ENCODE peak calls at places on chromosome 3, in five cellular contexts. E, C, F, R and Z are unnamed samples.

GRCh38 chr3:188061133-188061532 is 92.8 kb upstream of the LPP start:
- DNase-seq in E (peak), C (peak), R (no peak), F (peak), Z (peak)

GRCh38 chr3:43776101-43776500 is 85.4 kb downstream of the ABHD5 start:
- DNase-seq in E (no peak), R (no peak), F (no peak), C (no peak), Z (no peak)

GRCh38 chr3:197001972-197002700 is 27.5 kb downstream of the MELTF start:
- DNase-seq in C (no peak), R (peak), E (no peak), F (peak), Z (no peak)

GRCh38 chr3:171753665-171754408 is 56.4 kb downstream of the PLD1 start:
- DNase-seq in C (no peak), E (no peak), R (no peak), F (peak), Z (no peak)

GRCh38 chr3:67000006-67000405 is 1.9 kb downstream of the KBTBD8 start:
- DNase-seq in R (no peak), F (peak), E (peak), C (no peak), Z (no peak)

GRCh38 chr3:129888739-129889138 is 4.8 kb downstream of the TMCC1 start:
- DNase-seq in C (peak), F (peak), E (peak), R (no peak), Z (no peak)

GRCh38 chr3:195450731-195451229 is 8.0 kb upstream of the ACAP2 start:
- DNase-seq in F (peak), E (no peak), C (no peak), R (no peak), Z (no peak)

GRCh38 chr3:21017115-21017852 is 733.7 kb downstream of the ZNF385D start:
- DNase-seq in F (peak), C (no peak), R (peak), E (peak), Z (no peak)

GRCh38 chr3:68876112-68876713 is 56.1 kb downstream of the TAFA4 start:
- DNase-seq in E (peak), F (peak), C (peak), R (peak), Z (peak)

GRCh38 chr3:20396335-20396734 is 210.3 kb upstream of the SGO1 start:
- DNase-seq in F (no peak), E (no peak), C (no peak), R (no peak), Z (no peak)

GRCh38 chr3:188664795-188665194 is 507.0 kb upstream of the TPRG1 start:
- DNase-seq in C (peak), F (peak), E (peak), R (peak), Z (no peak)

GRCh38 chr3:3281024-3281423 is 101.5 kb upstream of the CRBN start:
- DNase-seq in R (no peak), F (no peak), C (no peak), E (no peak), Z (no peak)

GRCh38 chr3:41907330-41908073 is 54.4 kb downstream of the ULK4 start:
- DNase-seq in F (peak), C (peak), E (peak), R (no peak), Z (no peak)

GRCh38 chr3:71881732-71882131 is 96.8 kb upstream of the PROK2 start:
- DNase-seq in F (no peak), C (no peak), R (no peak), E (no peak), Z (no peak)

GRCh38 chr3:13391308-13391707 is 28.8 kb downstream of the NUP210 start:
- DNase-seq in E (no peak), R (no peak), C (no peak), F (no peak), Z (peak)

GRCh38 chr3:111069974-111070751 is 1.5 kb upstream of the NECTIN3 start:
- DNase-seq in R (peak), F (peak), C (no peak), E (no peak), Z (no peak)

GRCh38 chr3:32082727-32083126 is 23.7 kb upstream of the GPD1L start:
- DNase-seq in E (peak), C (no peak), F (peak), R (no peak), Z (no peak)

GRCh38 chr3:15979490-15979889 is 181.7 kb upstream of the ANKRD28 start:
- DNase-seq in F (no peak), C (no peak), R (no peak), E (peak), Z (no peak)

GRCh38 chr3:143090486-143090885 is 29.1 kb upstream of the CHST2 start:
- DNase-seq in C (no peak), R (peak), F (no peak), E (no peak), Z (no peak)

GRCh38 chr3:114464548-114464947 is 170.7 kb downstream of the TIGIT start:
- DNase-seq in C (no peak), R (peak), E (no peak), F (no peak), Z (no peak)

GRCh38 chr3:12904951-12905315 is 63.6 kb upstream of the RPL32 start:
- DNase-seq in F (no peak), R (no peak), E (no peak), C (no peak), Z (no peak)

GRCh38 chr3:58597770-58598310 is 20.6 kb upstream of the FAM107A start:
- DNase-seq in R (no peak), C (no peak), E (no peak), F (no peak), Z (no peak)

GRCh38 chr3:168116279-168116678 is 20.6 kb upstream of the GOLIM4 start:
- DNase-seq in F (peak), R (no peak), C (no peak), E (no peak), Z (no peak)

GRCh38 chr3:134406331-134407246 is 32.3 kb upstream of the AMOTL2 start:
- DNase-seq in E (no peak), R (peak), C (peak), F (peak), Z (no peak)

GRCh38 chr3:41688595-41689380 is 273.1 kb downstream of the ULK4 start:
- DNase-seq in R (no peak), C (no peak), F (peak), E (peak), Z (no peak)

GRCh38 chr3:48558446-48559134 is 2.0 kb upstream of the PFKFB4 start:
- DNase-seq in E (no peak), F (no peak), C (no peak), R (no peak), Z (no peak)

GRCh38 chr3:73727854-73728253 is 103.1 kb upstream of the PDZRN3 start:
- DNase-seq in R (no peak), C (no peak), E (no peak), F (no peak), Z (no peak)

GRCh38 chr3:85342915-85343314 is 384.1 kb downstream of the CADM2 start:
- DNase-seq in F (no peak), E (peak), R (peak), C (no peak), Z (no peak)

GRCh38 chr3:64530434-64531049 is 157.3 kb downstream of the ADAMTS9 start:
- DNase-seq in E (peak), R (peak), F (peak), C (peak), Z (no peak)

GRCh38 chr3:48428863-48429415 is 947 bp downstream of the PLXNB1 start:
- DNase-seq in E (peak), C (peak), R (peak), F (peak), Z (no peak)

GRCh38 chr3:114558271-114558670 is 264.4 kb downstream of the TIGIT start:
- DNase-seq in F (peak), E (no peak), R (no peak), C (no peak), Z (no peak)

GRCh38 chr3:37935290-37935668 is 55.3 kb upstream of the VILL start:
- DNase-seq in C (peak), E (no peak), R (no peak), F (peak), Z (no peak)

GRCh38 chr3:37938011-37938410 is 52.6 kb upstream of the VILL start:
- DNase-seq in C (no peak), R (no peak), E (no peak), F (no peak), Z (no peak)

GRCh38 chr3:37937156-37937555 is 53.4 kb upstream of the VILL start:
- DNase-seq in C (no peak), R (no peak), E (no peak), F (no peak), Z (no peak)

GRCh38 chr3:37934631-37935289 is 55.8 kb upstream of the VILL start:
- DNase-seq in F (peak), R (no peak), E (no peak), C (no peak), Z (no peak)

GRCh38 chr3:37935756-37936666 is 54.6 kb upstream of the VILL start:
- DNase-seq in F (peak), C (peak), R (peak), E (peak), Z (no peak)
- H3K27ac ChIP-seq in F (peak), C (peak), R (no peak), E (peak), Z (no peak)

GRCh38 chr3:46361408-46362283 is 7.7 kb downstream of the CCR2 start:
- DNase-seq in F (no peak), R (no peak), C (no peak), E (peak), Z (no peak)
- H3K27ac ChIP-seq in F (no peak), R (no peak), C (no peak), E (no peak), Z (no peak)

GRCh38 chr3:180294282-180295027 is 257.7 kb upstream of the PEX5L start:
- DNase-seq in R (no peak), E (no peak), C (no peak), F (no peak), Z (no peak)
- H3K27ac ChIP-seq in R (no peak), E (no peak), C (no peak), F (no peak), Z (no peak)

GRCh38 chr3:10583798-10584708 is 78.7 kb upstream of the ATP2B2 start:
- DNase-seq in E (no peak), C (no peak), R (no peak), F (no peak), Z (no peak)
- H3K27ac ChIP-seq in E (no peak), C (no peak), R (no peak), F (no peak), Z (no peak)

GRCh38 chr3:126349611-126350501 is 7.4 kb downstream of the KLF15 start:
- DNase-seq in E (no peak), R (no peak), F (no peak), C (no peak), Z (no peak)

GRCh38 chr3:126350502-126351085 is 6.6 kb downstream of the KLF15 start:
- DNase-seq in E (no peak), R (no peak), C (no peak), F (no peak), Z (no peak)

GRCh38 chr3:126351771-126352475 is 5.3 kb downstream of the KLF15 start:
- DNase-seq in F (no peak), C (no peak), R (no peak), E (no peak), Z (no peak)

GRCh38 chr3:126352476-126353454 is 4.4 kb downstream of the KLF15 start:
- DNase-seq in F (peak), C (no peak), E (no peak), R (no peak), Z (no peak)

DNA sequence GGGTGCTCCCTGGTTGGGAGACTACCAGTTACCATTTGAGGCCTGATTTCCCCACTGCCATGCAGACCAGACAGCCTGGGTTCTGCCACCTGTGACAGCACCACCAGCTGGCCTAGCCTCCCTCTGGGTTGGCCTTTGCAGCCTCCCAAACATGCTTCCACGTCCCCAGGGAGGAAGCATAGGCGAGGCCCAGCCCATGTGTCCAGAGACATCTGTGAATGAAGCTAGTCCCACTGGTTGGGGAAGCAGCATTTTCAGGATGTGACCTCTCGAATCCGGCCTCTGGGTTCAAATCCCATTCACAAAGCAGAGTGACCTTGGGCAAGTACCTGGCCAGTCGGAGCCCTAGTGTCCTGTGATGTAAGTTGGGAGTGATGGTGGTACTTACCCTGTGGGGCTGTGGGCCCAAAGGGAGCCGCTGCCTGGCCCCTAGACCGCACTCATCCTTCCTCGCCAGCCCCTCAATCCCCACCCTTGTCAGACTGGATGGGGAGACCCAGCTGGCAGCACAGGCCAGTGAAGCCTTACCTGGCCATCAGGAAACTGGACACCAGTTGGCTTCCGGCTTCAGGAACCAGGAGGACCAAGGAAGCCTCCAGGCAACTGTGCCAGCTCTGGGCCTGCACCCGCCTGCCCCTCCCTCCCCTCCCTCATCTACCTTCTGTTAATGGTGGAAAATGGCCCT is 6.0 kb downstream of the KLF15 start:
- DNase-seq in R (no peak), E (no peak), C (no peak), F (no peak), Z (no peak)
- H3K27ac ChIP-seq in R (no peak), E (no peak), C (no peak), F (no peak), Z (no peak)